ENCODE peak calls at places on chromosomes 13 and 19, in ten cellular contexts. W, Z, N, P, F, X, O, R, V and K are unnamed samples.

GRCh38 chr19:42219812-42220750 is at the start of gene ZNF526:
- DNase-seq in W (peak; percentile 99), Z (peak; percentile 98), N (peak; percentile 98), P (peak; percentile 97), F (peak; percentile 98), X (peak; percentile 99), O (peak; percentile 93), R (peak; percentile 97), V (peak; percentile 95), K (peak; percentile 96)

GRCh38 chr19:35555301-35556005 is 8.0 kb downstream of the ATP4A start:
- DNase-seq in W (no peak), Z (no peak), N (no peak), P (no peak), F (no peak), X (peak; percentile 56), O (peak; percentile 40), R (peak; percentile 73), V (no peak), K (no peak)

GRCh38 chr13:97434417-97435296 is 688 bp downstream of the RAP2A start:
- DNase-seq in W (peak; percentile 59), Z (peak; percentile 43), N (peak; percentile 50), P (peak; percentile 37), F (peak; percentile 37), X (no peak), O (no peak), R (peak; percentile 55), V (no peak), K (peak; percentile 45)

GRCh38 chr13:51331354-51331861 is 8.1 kb upstream of the SERPINE3 start:
- DNase-seq in W (no peak), Z (no peak), N (no peak), P (no peak), F (no peak), X (no peak), O (no peak), R (peak; percentile 39), V (peak; percentile 26), K (no peak)

GRCh38 chr19:52369463-52370340 is at the start of gene ZNF880:
- DNase-seq in W (peak; percentile 89), Z (peak; percentile 90), N (peak; percentile 81), P (peak; percentile 87), F (peak; percentile 92), X (peak; percentile 96), O (no peak), R (peak; percentile 69), V (peak; percentile 38), K (peak; percentile 92)

GRCh38 chr13:46355906-46356305 is 31.1 kb downstream of the RUBCNL start:
- DNase-seq in W (no peak), Z (no peak), N (no peak), P (no peak), F (no peak), X (no peak), O (no peak), R (no peak), V (no peak), K (no peak)

GRCh38 chr19:8517551-8518442 is 3.8 kb upstream of the ZNF414 start:
- DNase-seq in W (no peak), Z (no peak), N (peak; percentile 64), P (no peak), F (no peak), X (peak; percentile 85), O (no peak), R (no peak), V (no peak), K (no peak)

GRCh38 chr13:33676045-33676699 is 141.8 kb upstream of the RFC3 start:
- DNase-seq in W (peak; percentile 10), Z (peak; percentile 44), N (no peak), P (no peak), F (peak; percentile 44), X (no peak), O (no peak), R (no peak), V (no peak), K (no peak)

GRCh38 chr19:1156830-1157615 is 17.0 kb downstream of the SBNO2 start:
- DNase-seq in W (no peak), Z (no peak), N (no peak), P (no peak), F (no peak), X (peak; percentile 71), O (no peak), R (no peak), V (no peak), K (no peak)

GRCh38 chr19:1156305-1156801 is 17.7 kb downstream of the SBNO2 start:
- DNase-seq in W (no peak), Z (no peak), N (peak; percentile 58), P (no peak), F (no peak), X (no peak), O (no peak), R (no peak), V (no peak), K (no peak)

GRCh38 chr19:1155352-1156304 is 18.4 kb downstream of the SBNO2 start:
- DNase-seq in W (no peak), Z (no peak), N (peak; percentile 51), P (no peak), F (no peak), X (peak; percentile 74), O (no peak), R (no peak), V (no peak), K (no peak)

GRCh38 chr19:1153891-1154730 is 20.0 kb downstream of the SBNO2 start:
- DNase-seq in W (no peak), Z (no peak), N (no peak), P (no peak), F (no peak), X (peak; percentile 81), O (no peak), R (no peak), V (no peak), K (no peak)

DNA sequence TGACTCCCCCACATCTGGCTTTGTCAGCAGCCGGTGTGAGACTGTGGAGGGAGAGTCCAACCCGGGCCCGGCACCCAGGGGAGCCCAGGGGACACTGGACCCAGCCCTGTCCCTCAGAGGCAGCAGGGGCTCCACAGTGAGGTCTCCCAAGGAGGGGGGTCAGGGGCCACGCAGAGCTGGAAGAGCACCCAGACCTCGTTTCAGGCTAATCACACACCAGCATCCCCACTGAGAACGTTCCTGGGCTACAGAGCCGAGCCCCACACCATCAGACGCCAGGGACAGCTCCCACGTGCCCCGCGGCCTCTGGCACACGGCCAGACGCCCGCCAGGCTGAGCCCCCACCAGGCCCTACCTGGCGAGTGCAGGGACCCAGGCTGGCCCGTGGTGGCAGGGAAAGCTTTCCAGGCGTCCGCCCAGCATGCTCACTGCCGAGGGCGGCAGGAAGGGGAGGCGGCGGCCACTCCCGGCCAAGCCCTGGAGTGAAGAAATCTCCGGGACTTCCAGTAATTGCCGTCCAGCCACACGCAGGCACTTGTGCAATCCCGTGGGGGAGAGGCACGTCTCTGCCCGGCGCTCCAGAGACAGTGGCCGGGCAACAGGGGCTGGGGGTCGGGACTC is 19.2 kb downstream of the SBNO2 start:
- DNase-seq in W (peak; percentile 42), Z (peak; percentile 89), N (peak; percentile 96), P (peak; percentile 84), F (peak; percentile 87), X (peak; percentile 95), O (no peak), R (no peak), V (no peak), K (peak; percentile 79)
- TF ChIP-seq POLR2AphosphoS5 in W (no peak), Z (peak; percentile 75), N (peak; percentile 97), P (peak; percentile 95), F (peak; percentile 63), X (peak; percentile 90), O (no peak), R (no peak), V (no peak), K (peak; percentile 92)

DNA sequence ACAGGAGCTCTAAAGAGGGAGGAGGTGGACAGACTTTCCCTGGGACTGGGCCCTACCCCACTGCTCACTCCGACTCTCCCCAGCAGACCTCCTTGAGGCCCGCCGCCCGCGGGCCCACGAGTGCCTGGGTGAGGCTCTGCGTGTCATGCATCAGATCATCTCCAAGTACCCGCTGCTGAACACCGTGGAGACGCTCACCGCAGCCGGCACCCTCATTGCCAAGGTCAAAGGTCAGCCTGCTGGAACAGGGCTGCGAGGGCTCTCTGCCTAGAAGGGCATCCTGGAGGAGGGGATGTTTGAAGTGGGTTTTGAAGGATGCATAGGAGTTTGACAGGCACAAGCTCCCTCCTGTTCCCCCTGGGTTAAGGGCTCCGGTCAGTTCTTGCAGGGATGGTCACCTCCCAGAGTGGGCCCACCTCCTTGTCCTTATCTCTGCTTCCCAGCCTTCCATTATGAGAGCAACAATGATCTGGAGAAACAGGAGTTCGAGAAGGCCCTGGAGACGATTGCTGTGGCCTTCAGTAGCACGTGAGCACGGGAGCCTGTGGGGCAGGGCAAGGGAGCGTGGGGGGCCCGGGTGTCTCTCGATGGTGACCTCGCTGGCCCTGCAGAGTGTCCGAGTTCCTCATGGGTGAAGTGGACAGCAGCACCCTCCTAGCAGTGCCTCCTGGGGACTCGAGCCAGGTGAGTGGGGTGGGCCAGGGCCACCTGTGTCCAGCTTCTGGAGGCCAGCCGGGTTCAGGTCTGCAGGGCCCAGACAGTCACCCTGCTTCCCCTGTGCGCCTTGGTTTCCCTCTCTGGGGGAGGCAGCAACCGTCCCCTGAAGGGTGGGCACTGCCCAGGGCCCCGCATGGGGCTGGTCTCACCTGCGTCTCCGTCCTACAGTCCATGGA is 6.3 kb downstream of the ARHGAP45 start:
- DNase-seq in W (no peak), Z (no peak), N (no peak), P (no peak), F (no peak), X (no peak), O (no peak), R (no peak), V (no peak), K (no peak)
- H3K27ac ChIP-seq in W (no peak overlapping the region), Z (no peak overlapping the region), N (no peak overlapping the region), P (no peak overlapping the region), F (no peak overlapping the region), X (peak overlapping the region; percentile 22), O (no peak overlapping the region), R (no peak overlapping the region), V (no peak overlapping the region), K (no peak overlapping the region)

GRCh38 chr19:55368106-55368505 is 2.2 kb downstream of the IL11 start:
- DNase-seq in W (no peak), Z (no peak), N (no peak), P (no peak), F (no peak), X (no peak), O (no peak), R (no peak), V (no peak), K (no peak)

GRCh38 chr19:55368701-55369563 is 1.3 kb downstream of the IL11 start:
- DNase-seq in W (no peak), Z (no peak), N (no peak), P (no peak), F (no peak), X (no peak), O (no peak), R (no peak), V (no peak), K (no peak)

GRCh38 chr19:55370305-55370988 is at the start of gene IL11:
- DNase-seq in W (no peak), Z (no peak), N (no peak), P (no peak), F (no peak), X (no peak), O (no peak), R (no peak), V (no peak), K (no peak)

GRCh38 chr19:55372316-55373081 is 2.2 kb upstream of the IL11 start:
- DNase-seq in W (no peak), Z (no peak), N (no peak), P (no peak), F (no peak), X (no peak), O (no peak), R (no peak), V (no peak), K (no peak)

GRCh38 chr19:55369651-55370304 is 485 bp downstream of the IL11 start:
- DNase-seq in W (no peak), Z (no peak), N (no peak), P (no peak), F (no peak), X (no peak), O (no peak), R (peak; percentile 87), V (no peak), K (no peak)
- TF ChIP-seq POLR2A in W (no peak), Z (no peak), N (no peak), P (no peak), F (no peak), X (no peak), O (no peak), R (no peak), V (no peak), K (no peak)

GRCh38 chr19:12886943-12887747 is at the start of gene KLF1:
- DNase-seq in W (no peak), Z (no peak), N (no peak), P (no peak), F (no peak), X (no peak), O (no peak), R (no peak), V (no peak), K (no peak)
- TF ChIP-seq POLR2AphosphoS5 in W (no peak), Z (no peak), N (no peak), P (no peak), F (no peak), X (no peak), O (no peak), R (no peak), V (no peak), K (no peak)